ENCODE peak calls at places on chromosomes 3 and 15, in four cellular contexts. B is fibroblast of lung, Z is PC-3, N is IMR-90. V is an unnamed sample.

GRCh38 chr3:72018339-72018984 is 233.5 kb upstream of the PROK2 start:
- DNase-seq in B (no peak), Z (no peak), N (peak; percentile 7), V (no peak)

GRCh38 chr3:179687967-179688535 is 35.2 kb downstream of the USP13 start:
- DNase-seq in B (no peak), Z (no peak), N (no peak), V (no peak)

GRCh38 chr15:60017538-60018199 is 13.6 kb downstream of the FOXB1 start:
- DNase-seq in B (peak; percentile 60), Z (peak; percentile 45), N (no peak), V (no peak)

GRCh38 chr3:43236008-43236407 is 50.3 kb upstream of the SNRK start:
- DNase-seq in B (no peak), Z (peak; percentile 75), N (peak; percentile 37), V (no peak)

GRCh38 chr15:29456255-29456654 is 186.6 kb upstream of the NSMCE3 start:
- DNase-seq in B (no peak), Z (no peak), N (no peak), V (no peak)

GRCh38 chr3:124731760-124732159 is 1.5 kb downstream of the UMPS start:
- DNase-seq in B (no peak), Z (no peak), N (no peak), V (no peak)

GRCh38 chr3:154889227-154889634 is 190.9 kb upstream of the MME start:
- DNase-seq in B (no peak), Z (no peak), N (no peak), V (no peak)

GRCh38 chr3:24305795-24306467 is 188.7 kb downstream of the THRB start:
- DNase-seq in B (peak; percentile 54), Z (peak; percentile 58), N (no peak), V (peak; percentile 36)

GRCh38 chr3:20043398-20043797 is 3.2 kb downstream of the KAT2B start:
- DNase-seq in B (peak; percentile 19), Z (no peak), N (no peak), V (no peak)

GRCh38 chr3:14548321-14548729 is 8.2 kb upstream of the GRIP2 start:
- DNase-seq in B (peak; percentile 45), Z (peak; percentile 65), N (peak; percentile 56), V (peak; percentile 72)

GRCh38 chr3:188336178-188336577 is 182.2 kb downstream of the LPP start:
- DNase-seq in B (no peak), Z (no peak), N (no peak), V (no peak)

GRCh38 chr15:47376190-47376589 is 341.1 kb upstream of the SEMA6D start:
- DNase-seq in B (no peak), Z (no peak), N (no peak), V (no peak)

GRCh38 chr3:4271834-4272233 is 31.3 kb upstream of the SETMAR start:
- DNase-seq in B (peak; percentile 36), Z (peak; percentile 68), N (peak; percentile 38), V (no peak)

GRCh38 chr3:110341047-110341446 is 730.6 kb upstream of the NECTIN3 start:
- DNase-seq in B (peak; percentile 51), Z (peak; percentile 25), N (peak; percentile 77), V (no peak)

GRCh38 chr3:188439080-188439479 is 285.1 kb downstream of the LPP start:
- DNase-seq in B (peak; percentile 21), Z (no peak), N (no peak), V (no peak)

GRCh38 chr15:27222479-27222878 is 251.5 kb downstream of the GABRG3 start:
- DNase-seq in B (peak; percentile 94), Z (peak; percentile 54), N (no peak), V (no peak)

GRCh38 chr3:64732570-64732969 is 44.8 kb upstream of the ADAMTS9 start:
- DNase-seq in B (no peak), Z (no peak), N (peak; percentile 2), V (no peak)

GRCh38 chr3:149813367-149814281 is 609 bp downstream of the RNF13 start:
- DNase-seq in B (peak; percentile 40), Z (peak; percentile 61), N (peak; percentile 47), V (peak; percentile 58)

GRCh38 chr3:189353988-189354735 is 182.4 kb downstream of the TPRG1 start:
- DNase-seq in B (no peak), Z (peak; percentile 76), N (no peak), V (no peak)

GRCh38 chr15:60374628-60375081 is 23.1 kb downstream of the ANXA2 start:
- DNase-seq in B (peak; percentile 99), Z (peak; percentile 97), N (peak; percentile 99), V (peak; percentile 74)

GRCh38 chr3:130609166-130609574 is 92.2 kb downstream of the COL6A6 start:
- DNase-seq in B (peak; percentile 80), Z (no peak), N (no peak), V (no peak)

GRCh38 chr3:178300441-178300959 is 235.7 kb upstream of the KCNMB2 start:
- DNase-seq in B (no peak), Z (no peak), N (no peak), V (no peak)
- H2AFZ ChIP-seq in B (no peak overlapping the region), Z (no peak overlapping the region), N (no peak overlapping the region), V (no peak overlapping the region)

GRCh38 chr3:35484939-35485605 is 154.3 kb upstream of the ARPP21 start:
- DNase-seq in B (no peak), Z (no peak), N (no peak), V (no peak)

GRCh38 chr3:35487396-35487795 is 151.9 kb upstream of the ARPP21 start:
- DNase-seq in B (no peak), Z (no peak), N (no peak), V (no peak)

GRCh38 chr3:35483131-35483530 is 156.2 kb upstream of the ARPP21 start:
- DNase-seq in B (no peak), Z (no peak), N (no peak), V (no peak)

DNA sequence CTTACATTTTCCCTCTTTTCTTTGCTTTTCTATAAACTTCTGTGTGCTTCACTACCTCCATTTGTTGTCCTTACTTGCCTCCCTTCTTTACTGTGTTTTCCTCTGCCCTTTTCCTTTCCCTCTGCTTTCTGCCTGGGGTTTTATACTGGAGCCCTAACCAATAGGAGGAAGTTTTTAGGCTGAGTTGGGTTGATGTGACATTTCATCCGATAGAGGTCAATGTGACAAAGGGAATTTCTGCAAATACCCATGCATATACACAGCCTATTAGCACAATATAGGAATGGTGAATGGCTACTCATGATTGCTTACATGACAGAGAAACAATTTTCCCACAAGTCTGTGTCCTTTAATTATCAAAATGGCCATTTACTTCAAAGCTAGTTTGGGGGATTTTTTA is 153.0 kb upstream of the ARPP21 start:
- DNase-seq in B (no peak), Z (no peak), N (no peak), V (no peak)
- H2AFZ ChIP-seq in B (no peak overlapping the region), Z (no peak overlapping the region), N (no peak overlapping the region), V (no peak overlapping the region)

GRCh38 chr15:77830041-77830440 is 197.3 kb upstream of the LINGO1 start:
- DNase-seq in B (peak; percentile 96), Z (no peak), N (peak; percentile 62), V (peak; percentile 22)
- H2AFZ ChIP-seq in B (no peak overlapping the region), Z (no peak overlapping the region), N (peak overlapping the region; percentile 39), V (no peak overlapping the region)

GRCh38 chr3:113614402-113614801 is 82.0 kb downstream of the USF3 start:
- DNase-seq in B (no peak), Z (no peak), N (no peak), V (no peak)
- H2AFZ ChIP-seq in B (no peak overlapping the region), Z (no peak overlapping the region), N (no peak overlapping the region), V (no peak overlapping the region)

GRCh38 chr3:66473181-66473580 is 27.6 kb downstream of the LRIG1 start:
- DNase-seq in B (peak; percentile 59), Z (no peak), N (peak; percentile 58), V (no peak)

GRCh38 chr3:66475386-66476020 is 25.3 kb downstream of the LRIG1 start:
- DNase-seq in B (no peak), Z (no peak), N (no peak), V (no peak)

GRCh38 chr3:66470956-66471686 is 29.7 kb downstream of the LRIG1 start:
- DNase-seq in B (no peak), Z (no peak), N (no peak), V (no peak)

GRCh38 chr3:66472313-66473134 is 28.3 kb downstream of the LRIG1 start:
- DNase-seq in B (peak; percentile 90), Z (peak; percentile 69), N (peak; percentile 88), V (no peak)

GRCh38 chr3:66473637-66474036 is 27.2 kb downstream of the LRIG1 start:
- DNase-seq in B (peak; percentile 95), Z (peak; percentile 7), N (peak; percentile 86), V (no peak)
- H2AFZ ChIP-seq in B (no peak overlapping the region), Z (no peak overlapping the region), N (no peak overlapping the region), V (no peak overlapping the region)

DNA sequence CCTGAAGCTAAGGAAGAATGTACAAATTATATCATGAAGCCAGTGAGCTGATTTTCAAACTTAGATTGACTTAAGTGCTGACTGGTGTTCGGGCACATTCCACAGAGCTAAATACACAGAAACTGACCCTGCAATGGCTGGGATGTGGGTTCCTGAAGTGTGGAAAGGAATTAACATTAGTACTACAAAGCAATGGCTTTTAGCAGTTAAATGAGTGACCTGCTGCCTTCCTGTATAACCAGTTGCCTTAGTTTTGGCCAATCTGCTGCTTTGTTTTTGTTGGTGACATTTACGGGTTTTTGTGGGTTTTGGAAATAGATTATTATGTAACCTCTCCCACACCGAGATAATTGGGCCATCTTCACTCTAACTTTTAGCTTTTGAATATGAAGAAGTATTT is 2.4 kb upstream of the SKIC8 start:
- DNase-seq in B (peak; percentile 61), Z (peak; percentile 31), N (no peak), V (no peak)
- H2AFZ ChIP-seq in B (no peak overlapping the region), Z (peak overlapping the region; percentile 29), N (no peak overlapping the region), V (no peak overlapping the region)

DNA sequence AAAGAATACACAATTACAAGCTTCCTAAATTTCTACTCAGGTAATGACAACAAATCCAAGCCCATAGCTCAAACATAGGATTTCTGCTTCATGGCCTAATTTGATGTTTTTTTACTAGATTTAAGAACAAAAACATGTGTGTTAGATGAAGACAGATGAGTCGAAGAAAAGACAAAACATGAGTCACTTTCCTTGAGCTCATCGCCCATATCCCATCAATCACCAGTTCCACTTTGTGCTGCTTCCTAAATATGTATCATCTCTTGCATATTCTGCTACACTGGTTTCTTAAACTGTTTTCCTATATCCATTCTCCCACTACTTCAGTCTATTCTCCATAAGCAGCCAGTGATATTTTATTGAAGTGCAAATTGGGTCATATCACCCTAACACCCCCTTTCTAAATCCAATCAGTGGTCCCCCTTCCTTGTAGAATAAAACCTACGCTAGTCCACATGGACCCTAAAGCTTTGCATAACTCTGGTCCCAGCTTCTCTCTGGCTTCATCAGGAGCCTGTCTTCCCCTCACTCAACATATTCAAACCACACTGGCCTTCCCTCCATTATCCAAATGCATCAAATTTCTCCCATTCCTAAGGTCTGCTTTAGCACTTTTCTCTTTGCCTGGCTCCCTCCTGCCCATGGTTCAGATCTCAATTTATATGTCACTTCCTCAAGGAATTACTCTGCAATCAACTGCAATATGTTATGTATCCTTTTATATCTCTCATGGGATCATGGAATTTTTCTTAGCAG is 1033.9 kb downstream of the FHIT start:
- DNase-seq in B (peak; percentile 36), Z (no peak), N (peak; percentile 2), V (no peak)
- H2AFZ ChIP-seq in B (no peak overlapping the region), Z (no peak overlapping the region), N (no peak overlapping the region), V (no peak overlapping the region)

GRCh38 chr3:136645915-136646314 is 106.3 kb downstream of the STAG1 start:
- DNase-seq in B (no peak), Z (no peak), N (no peak), V (no peak)
- H2AFZ ChIP-seq in B (no peak overlapping the region), Z (no peak overlapping the region), N (no peak overlapping the region), V (no peak overlapping the region)

GRCh38 chr3:169668957-169669681 is 5.6 kb upstream of the MECOM start:
- DNase-seq in B (peak; percentile 57), Z (peak; percentile 86), N (peak; percentile 50), V (peak; percentile 85)
- H2AFZ ChIP-seq in B (peak overlapping the region; percentile 34), Z (peak overlapping the region; percentile 91), N (peak overlapping the region; percentile 77), V (no peak overlapping the region)

V was measured in H9.